ENCODE peak calls at places on chromosomes 12 and 14, in six cellular contexts. X, G, M, Z, K and B are unnamed samples. For H3K27me3, the result is how much of the 10 kb centered on the place peaks cover.

GRCh38 chr12:52629251-52630103 is 11.1 kb upstream of the KRT73 start:
- DNase-seq in K (no peak), Z (no peak), M (peak), X (no peak), G (no peak), B (no peak)

GRCh38 chr14:20986811-20987210 is 3.0 kb upstream of the METTL17 start:
- DNase-seq in G (no peak), M (no peak), K (no peak), Z (peak), X (peak), B (peak)

GRCh38 chr14:94227029-94227428 is 52.9 kb downstream of the PPP4R4 start:
- DNase-seq in K (no peak), G (no peak), Z (no peak), M (no peak), X (peak), B (no peak)

GRCh38 chr14:75562048-75562447 is 16.4 kb upstream of the FLVCR2 start:
- DNase-seq in Z (no peak), M (no peak), X (no peak), K (no peak), G (no peak), B (no peak)

GRCh38 chr12:15212877-15213276 is 8.3 kb downstream of the RERG start:
- DNase-seq in K (no peak), G (no peak), M (no peak), X (no peak), Z (no peak), B (no peak)

GRCh38 chr14:87864356-87865230 is 128.4 kb downstream of the GALC start:
- DNase-seq in X (no peak), G (no peak), M (no peak), K (no peak), Z (no peak), B (no peak)

GRCh38 chr12:96208801-96209534 is 14.8 kb downstream of the ELK3 start:
- DNase-seq in G (peak), M (peak), K (no peak), Z (no peak), X (no peak), B (no peak)

GRCh38 chr12:124453419-124454351 is 113.7 kb downstream of the NCOR2 start:
- DNase-seq in G (peak), Z (peak), X (no peak), K (peak), M (peak), B (no peak)

GRCh38 chr12:2792670-2793500 is 1.9 kb upstream of the FKBP4 start:
- DNase-seq in X (no peak), M (no peak), Z (no peak), G (no peak), K (no peak), B (no peak)

GRCh38 chr14:43247877-43248276 is 1259.2 kb downstream of the FSCB start:
- DNase-seq in M (no peak), G (no peak), X (no peak), Z (no peak), K (no peak), B (no peak)

GRCh38 chr14:103495854-103496253 is 26.8 kb downstream of the CKB start:
- DNase-seq in G (no peak), X (no peak), K (no peak), M (no peak), Z (no peak), B (no peak)

GRCh38 chr12:92737855-92738850 is 35.4 kb downstream of the PLEKHG7 start:
- DNase-seq in X (no peak), K (no peak), G (no peak), M (no peak), Z (no peak), B (no peak)

GRCh38 chr12:121560392-121561021 is 20.3 kb downstream of the KDM2B start:
- DNase-seq in X (no peak), K (no peak), Z (no peak), G (peak), M (no peak), B (no peak)

GRCh38 chr12:4984971-4985370 is 58.7 kb upstream of the KCNA5 start:
- DNase-seq in X (no peak), G (no peak), K (no peak), M (no peak), Z (no peak), B (no peak)

GRCh38 chr12:54956818-54957641 is 27.5 kb downstream of the TESPA1 start:
- DNase-seq in G (no peak), Z (no peak), X (no peak), M (no peak), K (no peak), B (no peak)

GRCh38 chr12:54958048-54958658 is 26.4 kb downstream of the TESPA1 start:
- DNase-seq in K (no peak), M (no peak), Z (peak), X (peak), G (peak), B (no peak)

GRCh38 chr12:54959291-54960018 is 25.1 kb downstream of the TESPA1 start:
- DNase-seq in X (no peak), M (no peak), G (no peak), K (no peak), Z (no peak), B (no peak)

GRCh38 chr12:54956322-54956721 is 28.2 kb downstream of the TESPA1 start:
- DNase-seq in G (no peak), Z (no peak), K (no peak), M (no peak), X (no peak), B (no peak)

DNA sequence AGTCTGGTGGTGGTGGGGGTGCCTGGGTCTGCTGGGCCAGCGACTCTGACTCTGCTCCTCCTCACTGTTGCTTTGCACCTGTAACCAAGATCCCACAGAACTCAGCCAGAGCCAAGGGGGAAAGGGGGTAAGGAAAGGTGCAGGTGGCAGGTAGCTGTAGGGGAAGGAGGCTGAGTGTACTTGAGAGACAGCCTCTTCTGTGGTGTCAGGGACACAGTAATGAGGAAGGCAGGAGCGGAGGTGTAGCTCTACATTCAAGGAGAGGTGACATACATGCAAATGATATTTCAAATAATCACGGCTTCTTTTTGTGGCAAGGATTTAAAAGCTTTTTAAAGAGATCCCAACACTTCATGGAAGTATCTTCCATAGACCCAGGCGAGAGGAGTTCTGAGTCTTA is 23.4 kb downstream of the TESPA1 start:
- DNase-seq in X (no peak), M (no peak), G (no peak), K (no peak), Z (no peak), B (no peak)
- H3K27me3 ChIP-seq in X (under half), M (under half), G (under half), K (under half), Z (under half), B (under half)

GRCh38 chr12:53976823-53977595 is 2.3 kb upstream of the HOTAIR start:
- DNase-seq in K (no peak), G (no peak), Z (no peak), X (no peak), M (no peak), B (no peak)
- H3K27me3 ChIP-seq in K (under half), G (half or more), Z (half or more), X (half or more), M (half or more), B (under half)

GRCh38 chr14:37586783-37587428 is 8.1 kb downstream of the FOXA1 start:
- DNase-seq in Z (no peak), M (no peak), X (no peak), K (no peak), G (no peak), B (no peak)
- H3K27me3 ChIP-seq in Z (half or more), M (half or more), X (half or more), K (under half), G (half or more), B (half or more)

GRCh38 chr12:119990382-119990874 is 1.4 kb downstream of the BICDL1 start:
- DNase-seq in X (no peak), Z (no peak), K (no peak), M (no peak), G (no peak), B (no peak)

GRCh38 chr12:119992129-119992705 is 3.2 kb downstream of the BICDL1 start:
- DNase-seq in G (no peak), Z (no peak), M (no peak), K (no peak), X (no peak), B (no peak)

GRCh38 chr12:119988788-119989618 is at the start of gene BICDL1:
- DNase-seq in Z (peak), G (peak), K (peak), X (no peak), M (peak), B (peak)

GRCh38 chr12:119989619-119990381 is 764 bp downstream of the BICDL1 start:
- DNase-seq in K (peak), M (peak), Z (peak), X (peak), G (peak), B (no peak)

DNA sequence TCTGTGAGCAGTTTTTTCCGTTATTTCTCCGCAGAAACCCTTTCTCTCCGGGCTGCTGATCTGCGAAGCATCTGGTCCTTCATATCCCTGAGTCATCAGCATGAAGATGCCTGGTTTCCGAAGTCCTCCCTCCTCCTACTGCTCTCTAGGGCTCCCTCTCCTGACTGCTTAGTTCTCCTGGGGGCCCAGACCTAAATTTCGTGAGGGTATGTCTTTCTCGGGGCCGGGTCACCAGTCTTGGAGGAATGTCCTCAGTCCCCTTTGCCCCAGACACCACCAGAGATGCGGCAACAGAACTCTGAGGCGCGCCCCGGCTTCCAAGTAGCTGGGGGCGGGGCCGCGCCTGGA is 622 bp upstream of the BICDL1 start:
- DNase-seq in K (no peak), X (peak), Z (no peak), G (no peak), M (no peak), B (peak)
- H3K27me3 ChIP-seq in K (under half), X (under half), Z (under half), G (half or more), M (under half), B (under half)

GRCh38 chr14:81209187-81209836 is 11.4 kb downstream of the GTF2A1 start:
- DNase-seq in X (no peak), G (no peak), M (no peak), Z (peak), K (no peak), B (no peak)
- H3K27me3 ChIP-seq in X (under half), G (under half), M (under half), Z (under half), K (under half), B (under half)